ENCODE peak calls at places on chromosomes 12 and 14, in four cellular contexts. One of them, this sample, is unnamed.

GRCh38 chr12:111455448-111456320 is 50.0 kb downstream of the SH2B3 start:
- DNase-seq in stimulated activated naive CD8-positive, alpha-beta T cell treated with anti-CD3 and anti-CD28 coated beads, Interleukin-15, Interleukin-2, amounts not matched to agents 100 U/mL and 50 U/mL, for 24 hours: no peak
- DNase-seq in T follicular helper cell: no peak
- DNase-seq in mammary epithelial cell: no peak
- DNase-seq in this sample: peak; percentile 40

GRCh38 chr12:58314610-58315009 is 373.2 kb downstream of the ATP23 start:
- DNase-seq in stimulated activated naive CD8-positive, alpha-beta T cell treated with anti-CD3 and anti-CD28 coated beads, Interleukin-15, Interleukin-2, amounts not matched to agents 100 U/mL and 50 U/mL, for 24 hours: no peak
- DNase-seq in T follicular helper cell: no peak
- DNase-seq in mammary epithelial cell: peak; percentile 64
- DNase-seq in this sample: no peak

GRCh38 chr14:87613856-87614255 is 379.1 kb downstream of the GALC start:
- DNase-seq in T follicular helper cell: no peak
- DNase-seq in stimulated activated naive CD8-positive, alpha-beta T cell treated with anti-CD3 and anti-CD28 coated beads, Interleukin-15, Interleukin-2, amounts not matched to agents 100 U/mL and 50 U/mL, for 24 hours: no peak
- DNase-seq in mammary epithelial cell: no peak
- DNase-seq in this sample: no peak

GRCh38 chr12:89556976-89557375 is 31.1 kb upstream of the POC1B start:
- DNase-seq in mammary epithelial cell: peak; percentile 69
- DNase-seq in stimulated activated naive CD8-positive, alpha-beta T cell treated with anti-CD3 and anti-CD28 coated beads, Interleukin-15, Interleukin-2, amounts not matched to agents 100 U/mL and 50 U/mL, for 24 hours: no peak
- DNase-seq in T follicular helper cell: no peak
- DNase-seq in this sample: no peak

GRCh38 chr12:2354151-2354991 is 301.6 kb downstream of the CACNA1C start:
- DNase-seq in T follicular helper cell: no peak
- DNase-seq in stimulated activated naive CD8-positive, alpha-beta T cell treated with anti-CD3 and anti-CD28 coated beads, Interleukin-15, Interleukin-2, amounts not matched to agents 100 U/mL and 50 U/mL, for 24 hours: no peak
- DNase-seq in mammary epithelial cell: no peak
- DNase-seq in this sample: peak; percentile 61

GRCh38 chr12:119222222-119222951 is 43.7 kb downstream of the HSPB8 start:
- DNase-seq in stimulated activated naive CD8-positive, alpha-beta T cell treated with anti-CD3 and anti-CD28 coated beads, Interleukin-15, Interleukin-2, amounts not matched to agents 100 U/mL and 50 U/mL, for 24 hours: no peak
- DNase-seq in mammary epithelial cell: no peak
- DNase-seq in T follicular helper cell: no peak
- DNase-seq in this sample: no peak

GRCh38 chr14:79555429-79555828 is 655.9 kb downstream of the DIO2 start:
- DNase-seq in stimulated activated naive CD8-positive, alpha-beta T cell treated with anti-CD3 and anti-CD28 coated beads, Interleukin-15, Interleukin-2, amounts not matched to agents 100 U/mL and 50 U/mL, for 24 hours: no peak
- DNase-seq in mammary epithelial cell: no peak
- DNase-seq in T follicular helper cell: no peak
- DNase-seq in this sample: no peak

GRCh38 chr12:25433581-25434325 is 119.3 kb downstream of the LMNTD1 start:
- DNase-seq in stimulated activated naive CD8-positive, alpha-beta T cell treated with anti-CD3 and anti-CD28 coated beads, Interleukin-15, Interleukin-2, amounts not matched to agents 100 U/mL and 50 U/mL, for 24 hours: no peak
- DNase-seq in T follicular helper cell: no peak
- DNase-seq in mammary epithelial cell: peak; percentile 56
- DNase-seq in this sample: no peak

GRCh38 chr12:25859976-25860375 is 98.5 kb upstream of the RASSF8 start:
- DNase-seq in T follicular helper cell: no peak
- DNase-seq in stimulated activated naive CD8-positive, alpha-beta T cell treated with anti-CD3 and anti-CD28 coated beads, Interleukin-15, Interleukin-2, amounts not matched to agents 100 U/mL and 50 U/mL, for 24 hours: no peak
- DNase-seq in mammary epithelial cell: peak; percentile 73
- DNase-seq in this sample: no peak

GRCh38 chr14:63840981-63841380 is 11.8 kb upstream of the SYNE2 start:
- DNase-seq in mammary epithelial cell: no peak
- DNase-seq in stimulated activated naive CD8-positive, alpha-beta T cell treated with anti-CD3 and anti-CD28 coated beads, Interleukin-15, Interleukin-2, amounts not matched to agents 100 U/mL and 50 U/mL, for 24 hours: peak; percentile 63
- DNase-seq in T follicular helper cell: peak; percentile 47
- DNase-seq in this sample: no peak

GRCh38 chr14:28143340-28143739 is 623.2 kb upstream of the FOXG1 start:
- DNase-seq in T follicular helper cell: no peak
- DNase-seq in mammary epithelial cell: no peak
- DNase-seq in stimulated activated naive CD8-positive, alpha-beta T cell treated with anti-CD3 and anti-CD28 coated beads, Interleukin-15, Interleukin-2, amounts not matched to agents 100 U/mL and 50 U/mL, for 24 hours: no peak
- DNase-seq in this sample: no peak

GRCh38 chr14:52801014-52801708 is 9.8 kb upstream of the GNPNAT1 start:
- DNase-seq in T follicular helper cell: no peak
- DNase-seq in stimulated activated naive CD8-positive, alpha-beta T cell treated with anti-CD3 and anti-CD28 coated beads, Interleukin-15, Interleukin-2, amounts not matched to agents 100 U/mL and 50 U/mL, for 24 hours: no peak
- DNase-seq in mammary epithelial cell: no peak
- DNase-seq in this sample: no peak

GRCh38 chr12:116609715-116610114 is 50.5 kb downstream of the MAP1LC3B2 start:
- DNase-seq in stimulated activated naive CD8-positive, alpha-beta T cell treated with anti-CD3 and anti-CD28 coated beads, Interleukin-15, Interleukin-2, amounts not matched to agents 100 U/mL and 50 U/mL, for 24 hours: peak; percentile 46
- DNase-seq in mammary epithelial cell: no peak
- DNase-seq in T follicular helper cell: peak; percentile 6
- DNase-seq in this sample: no peak

GRCh38 chr12:84502907-84503787 is 409.5 kb downstream of the SLC6A15 start:
- DNase-seq in T follicular helper cell: no peak
- DNase-seq in stimulated activated naive CD8-positive, alpha-beta T cell treated with anti-CD3 and anti-CD28 coated beads, Interleukin-15, Interleukin-2, amounts not matched to agents 100 U/mL and 50 U/mL, for 24 hours: peak; percentile 26
- DNase-seq in mammary epithelial cell: peak; percentile 66
- DNase-seq in this sample: peak; percentile 68

GRCh38 chr14:64643709-64644108 is 60.5 kb upstream of the PLEKHG3 start:
- DNase-seq in stimulated activated naive CD8-positive, alpha-beta T cell treated with anti-CD3 and anti-CD28 coated beads, Interleukin-15, Interleukin-2, amounts not matched to agents 100 U/mL and 50 U/mL, for 24 hours: no peak
- DNase-seq in mammary epithelial cell: no peak
- DNase-seq in T follicular helper cell: no peak
- DNase-seq in this sample: no peak

GRCh38 chr12:118866346-118866745 is 115.0 kb upstream of the SRRM4 start:
- DNase-seq in mammary epithelial cell: no peak
- DNase-seq in stimulated activated naive CD8-positive, alpha-beta T cell treated with anti-CD3 and anti-CD28 coated beads, Interleukin-15, Interleukin-2, amounts not matched to agents 100 U/mL and 50 U/mL, for 24 hours: no peak
- DNase-seq in T follicular helper cell: no peak
- DNase-seq in this sample: no peak

GRCh38 chr12:111766608-111767361 is at the start of gene ALDH2:
- DNase-seq in stimulated activated naive CD8-positive, alpha-beta T cell treated with anti-CD3 and anti-CD28 coated beads, Interleukin-15, Interleukin-2, amounts not matched to agents 100 U/mL and 50 U/mL, for 24 hours: peak; percentile 52
- DNase-seq in T follicular helper cell: peak; percentile 0
- DNase-seq in mammary epithelial cell: no peak
- DNase-seq in this sample: peak; percentile 95

GRCh38 chr14:39267592-39268112 is 33.9 kb downstream of the MIA2 start:
- DNase-seq in T follicular helper cell: no peak
- DNase-seq in mammary epithelial cell: peak; percentile 56
- DNase-seq in stimulated activated naive CD8-positive, alpha-beta T cell treated with anti-CD3 and anti-CD28 coated beads, Interleukin-15, Interleukin-2, amounts not matched to agents 100 U/mL and 50 U/mL, for 24 hours: no peak
- DNase-seq in this sample: no peak

This sample was measured in ecto neural progenitor cell.